ENCODE peak calls at places on chromosome 9, in nine cellular contexts. Y is PC-3, B is SK-N-SH, G is OCI-LY7, P is hepatocyte, M is neural progenitor cell, H is GM23338, V is HCT116, I is MM.1S. D is an unnamed sample.

GRCh38 chr9:136169495-136169894 is 35.4 kb downstream of the LHX3 start:
- DNase-seq in I (no peak), G (no peak), P (peak; percentile 75), V (no peak), B (no peak), Y (no peak), M (no peak), H (no peak), D (no peak)

GRCh38 chr9:15433661-15434060 is 11.0 kb downstream of the SNAPC3 start:
- DNase-seq in B (no peak), P (no peak), H (no peak), Y (no peak), M (no peak), G (no peak), I (peak; percentile 42), V (no peak), D (no peak)

GRCh38 chr9:95772320-95773060 is 103.0 kb upstream of the ERCC6L2 start:
- DNase-seq in V (no peak), I (no peak), Y (peak; percentile 17), P (peak; percentile 83), G (no peak), B (no peak), M (peak; percentile 91), H (peak; percentile 72), D (peak; percentile 65)

GRCh38 chr9:129761293-129761900 is 8.6 kb upstream of the PTGES start:
- DNase-seq in V (no peak), G (no peak), Y (no peak), M (no peak), I (no peak), H (no peak), P (no peak), B (no peak), D (peak; percentile 74)

GRCh38 chr9:83167126-83167525 is 104.2 kb upstream of the RASEF start:
- DNase-seq in I (peak; percentile 78), V (no peak), P (peak; percentile 11), B (no peak), Y (peak; percentile 16), M (no peak), G (no peak), H (peak; percentile 15), D (no peak)

GRCh38 chr9:27033815-27034403 is 28.4 kb upstream of the LRRC19 start:
- DNase-seq in I (peak; percentile 23), P (peak; percentile 68), B (peak; percentile 51), Y (peak; percentile 78), H (peak; percentile 70), M (peak; percentile 40), V (peak; percentile 18), G (peak; percentile 48), D (peak; percentile 54)

GRCh38 chr9:136947955-136948510 is 3.0 kb downstream of the C8G start:
- DNase-seq in I (no peak), P (peak; percentile 58), M (peak; percentile 74), B (peak; percentile 78), G (peak; percentile 48), Y (peak; percentile 36), H (peak; percentile 75), V (peak; percentile 35), D (peak; percentile 75)

GRCh38 chr9:70131296-70131695 is 87.6 kb downstream of the MAMDC2 start:
- DNase-seq in I (no peak), B (no peak), Y (no peak), G (no peak), P (no peak), M (no peak), V (no peak), H (no peak), D (no peak)

GRCh38 chr9:132054024-132054423 is 25.6 kb downstream of the MED27 start:
- DNase-seq in V (no peak), B (no peak), P (no peak), G (no peak), H (peak; percentile 43), I (no peak), Y (no peak), M (no peak), D (no peak)

GRCh38 chr9:130188860-130189481 is 16.8 kb downstream of the NCS1 start:
- DNase-seq in H (no peak), Y (no peak), G (no peak), V (no peak), I (no peak), M (no peak), P (no peak), B (no peak), D (no peak)

GRCh38 chr9:120531683-120532300 is 48.2 kb downstream of the CDK5RAP2 start:
- DNase-seq in V (peak; percentile 27), H (peak; percentile 72), M (peak; percentile 44), B (peak; percentile 42), I (peak; percentile 26), Y (peak; percentile 59), G (peak; percentile 27), P (peak; percentile 45), D (peak; percentile 57)

GRCh38 chr9:36865731-36866635 is 168.1 kb downstream of the PAX5 start:
- DNase-seq in Y (no peak), I (no peak), B (no peak), V (no peak), M (no peak), H (no peak), G (no peak), P (no peak), D (no peak)

GRCh38 chr9:129012343-129012742 is 15.8 kb downstream of the SH3GLB2 start:
- DNase-seq in M (no peak), G (no peak), I (no peak), V (no peak), Y (no peak), H (no peak), P (no peak), B (no peak), D (no peak)

GRCh38 chr9:92030367-92030766 is 80.3 kb upstream of the ROR2 start:
- DNase-seq in P (no peak), G (no peak), Y (no peak), V (no peak), H (no peak), M (no peak), I (no peak), B (no peak), D (no peak)

GRCh38 chr9:131737426-131737825 is 2.5 kb downstream of the RAPGEF1 start:
- DNase-seq in B (no peak), P (no peak), G (no peak), Y (no peak), V (no peak), I (no peak), H (no peak), M (no peak), D (no peak)

GRCh38 chr9:77215874-77216273 is 38.5 kb downstream of the VPS13A start:
- DNase-seq in Y (no peak), M (no peak), B (no peak), H (peak; percentile 19), V (no peak), I (no peak), P (peak; percentile 13), G (peak; percentile 2), D (peak; percentile 16)

GRCh38 chr9:4590430-4591122 is 71.5 kb upstream of the PLPP6 start:
- DNase-seq in I (no peak), H (peak; percentile 13), M (no peak), Y (no peak), G (no peak), B (no peak), P (no peak), V (no peak), D (peak; percentile 16)

GRCh38 chr9:101486693-101487442 is 46.8 kb upstream of the RNF20 start:
- DNase-seq in V (peak; percentile 51), I (no peak), B (peak; percentile 86), Y (no peak), H (peak; percentile 93), M (peak; percentile 87), G (no peak), P (peak; percentile 75), D (peak; percentile 83)

GRCh38 chr9:85743290-85744128 is 1.8 kb upstream of the AGTPBP1 start:
- DNase-seq in G (no peak), P (peak; percentile 66), V (peak; percentile 75), B (no peak), Y (peak; percentile 77), M (peak; percentile 39), H (peak; percentile 50), I (no peak), D (peak; percentile 53)

GRCh38 chr9:5111696-5112095 is 73.7 kb downstream of the INSL6 start:
- DNase-seq in M (no peak), H (no peak), I (no peak), P (no peak), Y (no peak), V (no peak), B (peak; percentile 15), G (no peak), D (no peak)

GRCh38 chr9:122158202-122158601 is 1.4 kb downstream of the NDUFA8 start:
- DNase-seq in G (peak; percentile 72), I (peak; percentile 49), H (peak; percentile 71), M (peak; percentile 55), V (peak; percentile 70), Y (peak; percentile 54), B (peak; percentile 60), P (peak; percentile 51), D (peak; percentile 64)

GRCh38 chr9:115939065-115939765 is 214.4 kb upstream of the PAPPA start:
- DNase-seq in B (no peak), Y (peak; percentile 62), P (no peak), V (no peak), G (no peak), H (no peak), M (no peak), I (no peak), D (peak; percentile 53)
- TF ChIP-seq EZH2phosphoT487 in B (no peak), Y (no peak), P (no peak), V (no peak), G (no peak), H (no peak), M (no peak), I (no peak), D (peak; percentile 21)

DNA sequence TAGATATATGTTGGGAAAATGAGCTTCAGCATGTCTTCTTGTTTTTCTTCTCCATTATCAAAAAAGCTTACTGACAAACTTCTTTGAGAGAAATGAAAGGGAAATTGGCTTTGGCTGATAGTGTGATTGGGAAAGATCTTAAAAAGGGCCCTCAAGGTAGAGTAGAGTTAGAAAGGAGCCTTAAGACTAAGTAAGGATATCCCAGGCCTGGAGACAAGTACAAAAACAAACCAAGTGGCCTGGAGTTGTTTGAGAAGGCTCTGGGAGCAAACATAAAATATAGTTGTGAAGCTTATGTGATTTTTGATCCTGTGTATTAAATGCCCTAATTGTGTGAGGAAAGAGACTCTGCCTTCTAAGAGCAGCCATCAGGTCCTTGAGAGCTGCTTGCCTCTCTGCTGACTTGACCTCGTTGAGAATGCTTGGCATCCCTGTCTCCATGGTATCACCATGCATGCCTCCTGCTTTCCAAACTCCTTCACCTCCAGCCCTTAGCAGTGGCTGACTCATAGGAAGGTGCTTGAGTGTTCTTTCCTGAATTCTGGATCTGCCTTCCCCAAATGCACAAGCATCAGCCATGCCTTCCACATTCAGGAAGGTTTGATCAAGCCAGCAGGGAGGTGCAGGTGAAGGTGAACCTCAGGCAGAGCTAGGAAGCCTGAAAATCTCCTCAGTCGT is 78.9 kb downstream of the SMARCA2 start:
- DNase-seq in I (no peak), P (no peak), M (no peak), V (no peak), G (no peak), Y (no peak), H (peak; percentile 52), B (no peak), D (peak; percentile 73)
- TF ChIP-seq EZH2phosphoT487 in I (no peak), P (no peak), M (no peak), V (no peak), G (no peak), Y (no peak), H (no peak), B (no peak), D (no peak)

GRCh38 chr9:18906656-18907395 is 126.2 kb downstream of the SAXO1 start:
- DNase-seq in H (no peak), G (no peak), P (peak; percentile 35), M (no peak), Y (peak; percentile 45), I (no peak), B (no peak), V (no peak), D (peak; percentile 85)
- TF ChIP-seq EZH2phosphoT487 in H (no peak), G (no peak), P (no peak), M (no peak), Y (no peak), I (no peak), B (no peak), V (no peak), D (no peak)

GRCh38 chr9:35741740-35742139 is 7.3 kb downstream of the GBA2 start:
- DNase-seq in Y (no peak), H (no peak), I (no peak), G (no peak), V (no peak), B (no peak), P (no peak), M (no peak), D (no peak)
- TF ChIP-seq EZH2phosphoT487 in Y (no peak), H (no peak), I (no peak), G (no peak), V (no peak), B (no peak), P (no peak), M (no peak), D (no peak)

D was measured in GM23248.